ENCODE peak calls at places on chromosomes 2 and 18, in five cellular contexts. S, X, T, E and L are unnamed samples.

GRCh38 chr2:19752500-19752899 is 149.3 kb downstream of the TTC32 start:
- DNase-seq in T (no peak), S (no peak), X (no peak), E (no peak), L (no peak)

GRCh38 chr2:179985163-179985820 is 21.8 kb downstream of the CWC22 start:
- DNase-seq in E (no peak), T (no peak), S (no peak), X (no peak), L (no peak)

GRCh38 chr2:19860022-19860421 is 41.8 kb downstream of the TTC32 start:
- DNase-seq in S (no peak), T (no peak), E (no peak), X (peak; percentile 82), L (no peak)

GRCh38 chr18:38611036-38611964 is 1045.7 kb upstream of the CELF4 start:
- DNase-seq in T (no peak), E (no peak), X (no peak), S (no peak), L (no peak)

GRCh38 chr2:191246820-191247380 is 1.7 kb downstream of the MYO1B start:
- DNase-seq in X (peak; percentile 29), S (peak; percentile 39), E (no peak), T (no peak), L (no peak)

GRCh38 chr18:24346254-24346653 is 51.4 kb downstream of the OSBPL1A start:
- DNase-seq in E (no peak), T (no peak), S (no peak), X (no peak), L (no peak)

GRCh38 chr2:123695449-123695848 is 329.6 kb upstream of the CNTNAP5 start:
- DNase-seq in X (no peak), E (no peak), S (no peak), T (no peak), L (no peak)

GRCh38 chr2:160408575-160409291 is 84.9 kb downstream of the RBMS1 start:
- DNase-seq in S (no peak), X (no peak), E (peak; percentile 74), T (no peak), L (no peak)

GRCh38 chr2:20231632-20232031 is 6.7 kb upstream of the SDC1 start:
- DNase-seq in X (peak; percentile 100), S (peak; percentile 8), E (peak; percentile 88), T (no peak), L (no peak)

GRCh38 chr2:208711598-208711997 is 305.0 kb downstream of the PTH2R start:
- DNase-seq in S (no peak), T (no peak), E (no peak), X (peak; percentile 1), L (no peak)

GRCh38 chr2:116833052-116833451 is 981.4 kb upstream of the DDX18 start:
- DNase-seq in X (no peak), E (no peak), T (no peak), S (no peak), L (no peak)

GRCh38 chr2:143334837-143335236 is 205.6 kb downstream of the ARHGAP15 start:
- DNase-seq in E (no peak), T (no peak), S (no peak), X (no peak), L (no peak)

GRCh38 chr2:74554821-74555531 is 456 bp downstream of the DOK1 start:
- DNase-seq in S (no peak), T (no peak), X (no peak), E (peak; percentile 85), L (no peak)

GRCh38 chr2:96084006-96084857 is 32.1 kb downstream of the ADRA2B start:
- DNase-seq in T (no peak), E (no peak), X (no peak), S (no peak), L (no peak)

GRCh38 chr2:99701503-99701902 is 211.7 kb upstream of the REV1 start:
- DNase-seq in X (peak; percentile 80), S (peak; percentile 34), T (no peak), E (no peak), L (no peak)

GRCh38 chr2:84870306-84870705 is 10.6 kb downstream of the TRABD2A start:
- DNase-seq in T (no peak), E (peak; percentile 54), S (no peak), X (no peak), L (no peak)

GRCh38 chr2:163236553-163236952 is 398.0 kb upstream of the KCNH7 start:
- DNase-seq in E (no peak), X (no peak), T (no peak), S (no peak), L (no peak)

GRCh38 chr2:84782717-84783442 is 98.0 kb downstream of the TRABD2A start:
- DNase-seq in E (no peak), T (no peak), S (no peak), X (peak; percentile 18), L (no peak)

GRCh38 chr2:210593166-210593565 is 36.8 kb downstream of the CPS1 start:
- DNase-seq in T (no peak), E (no peak), S (peak; percentile 42), X (no peak), L (peak; percentile 13)

GRCh38 chr18:42860011-42860410 is 255.5 kb downstream of the RIT2 start:
- DNase-seq in T (no peak), X (peak; percentile 2), S (no peak), E (no peak), L (no peak)

GRCh38 chr18:42861259-42861658 is 254.2 kb downstream of the RIT2 start:
- DNase-seq in T (no peak), S (no peak), X (no peak), E (no peak), L (no peak)
- H3K4me3 ChIP-seq in T (no peak overlapping the region), S (no peak overlapping the region), X (no peak overlapping the region), E (no peak overlapping the region), L (no peak overlapping the region)

DNA sequence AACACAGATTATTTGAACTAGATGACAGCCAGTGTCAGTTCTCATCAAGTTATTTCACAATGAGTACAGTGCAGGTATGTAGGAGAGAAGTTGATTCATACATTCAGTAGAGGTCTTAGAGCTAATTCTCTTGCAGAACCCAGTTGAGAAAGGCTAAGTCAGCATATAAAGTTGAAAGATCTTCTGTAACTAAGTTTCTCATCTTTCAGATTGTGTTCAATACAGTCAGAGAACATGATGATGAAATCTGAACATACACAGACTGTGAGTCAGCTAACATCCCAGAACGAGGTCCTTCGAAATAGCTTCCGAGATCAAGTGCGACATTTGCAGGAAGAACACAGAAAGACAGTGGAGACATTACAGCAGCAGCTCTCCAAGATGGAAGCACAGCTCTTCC is 41.9 kb upstream of the LIMS1 start:
- DNase-seq in T (no peak), S (peak; percentile 84), E (no peak), X (peak; percentile 88), L (peak; percentile 64)
- TF ChIP-seq CTCF in T (no peak), S (no peak), E (no peak), X (no peak), L (no peak)

GRCh38 chr2:70073493-70073892 is 13.8 kb upstream of the PCBP1 start:
- DNase-seq in X (no peak), E (peak; percentile 52), S (no peak), T (no peak), L (no peak)

GRCh38 chr2:70069049-70069448 is 18.2 kb upstream of the PCBP1 start:
- DNase-seq in S (no peak), E (no peak), T (no peak), X (peak; percentile 94), L (no peak)

GRCh38 chr2:70068119-70068518 is 19.2 kb upstream of the PCBP1 start:
- DNase-seq in S (no peak), X (no peak), E (no peak), T (no peak), L (no peak)

GRCh38 chr2:70070557-70071268 is 16.6 kb upstream of the PCBP1 start:
- DNase-seq in S (peak; percentile 88), E (peak; percentile 84), X (peak; percentile 82), T (no peak), L (peak; percentile 77)
- H3K4me3 ChIP-seq in S (no peak overlapping the region), E (no peak overlapping the region), X (no peak overlapping the region), T (no peak overlapping the region), L (no peak overlapping the region)

DNA sequence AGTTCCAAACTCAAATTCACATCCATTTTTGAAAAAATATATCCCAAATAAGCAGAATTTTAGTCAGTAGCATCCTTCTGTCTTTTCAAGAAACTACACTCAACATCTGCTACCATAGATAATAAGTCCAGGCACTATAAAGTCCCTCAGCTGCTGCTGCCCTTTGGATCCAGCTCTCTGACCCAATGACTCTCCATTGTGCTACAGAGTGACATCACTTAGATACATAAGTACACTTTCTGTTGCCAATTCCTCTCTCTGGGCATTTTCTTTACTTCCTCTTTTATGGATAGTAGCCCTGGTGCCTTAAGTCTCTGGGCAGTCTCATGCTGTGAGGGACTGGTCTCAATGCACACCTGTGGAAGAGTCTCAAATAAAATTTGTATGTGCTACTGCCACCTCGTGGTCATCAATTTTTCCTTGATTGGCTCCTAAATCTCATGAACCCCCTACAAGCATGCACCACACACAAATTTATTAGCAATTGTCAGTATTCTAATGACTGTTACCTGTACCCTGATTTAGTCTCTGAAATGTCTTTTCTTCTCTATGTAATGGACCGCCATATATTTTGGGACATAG is 219.2 kb downstream of the LRP1B start:
- DNase-seq in T (no peak), S (peak; percentile 6), E (peak; percentile 83), X (peak; percentile 39), L (peak; percentile 5)
- TF ChIP-seq CTCF in T (no peak), S (peak; percentile 30), E (peak; percentile 75), X (peak; percentile 40), L (peak; percentile 49)

DNA sequence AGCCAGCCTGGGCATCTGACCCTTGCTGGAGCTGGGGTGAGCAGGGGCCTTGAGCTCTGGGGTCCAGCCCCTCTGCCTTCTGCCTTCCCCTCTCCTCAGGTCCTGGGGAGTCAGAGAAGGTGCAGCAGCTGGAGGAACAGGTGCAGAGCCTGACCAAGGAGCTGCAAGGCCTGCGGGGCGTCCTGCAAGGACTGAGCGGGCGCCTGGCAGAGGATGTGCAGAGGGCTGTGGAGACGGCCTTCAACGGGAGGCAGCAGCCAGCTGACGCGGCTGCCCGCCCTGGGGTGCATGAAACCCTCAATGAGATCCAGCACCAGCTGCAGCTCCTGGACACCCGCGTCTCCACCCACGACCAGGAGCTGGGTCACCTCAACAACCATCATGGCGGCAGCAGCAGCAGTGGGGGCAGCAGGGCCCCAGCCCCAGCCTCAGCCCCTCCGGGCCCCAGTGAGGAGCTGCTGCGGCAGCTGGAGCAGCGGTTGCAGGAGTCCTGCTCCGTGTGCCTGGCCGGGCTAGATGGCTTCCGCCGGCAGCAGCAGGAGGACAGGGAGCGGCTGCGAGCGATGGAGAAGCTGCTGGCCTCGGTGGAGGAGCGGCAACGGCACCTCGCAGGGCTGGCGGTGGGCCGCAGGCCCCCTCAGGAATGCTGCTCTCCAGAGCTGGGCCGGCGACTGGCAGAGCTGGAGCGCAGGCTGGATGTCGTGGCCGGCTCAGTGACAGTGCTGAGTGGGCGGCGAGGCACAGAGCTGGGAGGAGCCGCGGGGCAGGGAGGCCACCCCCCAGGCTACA is 3.8 kb downstream of the EMILIN1 start:
- DNase-seq in X (no peak), S (no peak), E (no peak), T (no peak), L (no peak)
- H3K4me3 ChIP-seq in X (no peak overlapping the region), S (no peak overlapping the region), E (no peak overlapping the region), T (no peak overlapping the region), L (no peak overlapping the region)

GRCh38 chr2:174774828-174775227 is 10.6 kb upstream of the CHRNA1 start:
- DNase-seq in X (no peak), T (no peak), S (no peak), E (no peak), L (no peak)

GRCh38 chr2:174776686-174777085 is 12.4 kb upstream of the CHRNA1 start:
- DNase-seq in S (peak; percentile 31), T (no peak), E (no peak), X (no peak), L (no peak)

GRCh38 chr2:174777334-174777733 is 13.1 kb upstream of the CHRNA1 start:
- DNase-seq in X (no peak), S (peak; percentile 84), E (no peak), T (no peak), L (no peak)

GRCh38 chr2:174775586-174775985 is 11.3 kb upstream of the CHRNA1 start:
- DNase-seq in S (peak; percentile 40), X (peak; percentile 32), E (peak; percentile 68), T (no peak), L (no peak)

GRCh38 chr2:174776223-174776622 is 12.0 kb upstream of the CHRNA1 start:
- DNase-seq in E (peak; percentile 91), S (no peak), T (no peak), X (no peak), L (no peak)
- TF ChIP-seq CTCF in E (peak; percentile 91), S (peak; percentile 23), T (no peak), X (peak; percentile 43), L (peak; percentile 33)